ENCODE peak calls at places on chromosomes 12 and 14, in ten cellular contexts. D is T-helper 1 cell; T is activated naive CD4-positive, alpha-beta T cell treated with Interleukin-2 at 50 U/mL for 16 hours; Q is H9; Y is omental fat pad; P is lower leg skin; O is transverse colon; E is AG09319; W is left lung; M is stromal cell of bone marrow. X is an unnamed sample.

GRCh38 chr14:50027797-50028196 is 88.6 kb downstream of the VCPKMT start:
- DNase-seq in Q (no peak), W (no peak), E (no peak), T (no peak), P (no peak), Y (no peak), D (no peak), O (no peak), M (no peak), X (no peak)

GRCh38 chr14:100333311-100333710 is 10.2 kb downstream of the SLC25A47 start:
- DNase-seq in Q (no peak), O (no peak), P (no peak), E (no peak), Y (no peak), T (no peak), M (no peak), W (no peak), D (no peak), X (no peak)

GRCh38 chr14:83300454-83301064 is 1766.9 kb upstream of the SEL1L start:
- DNase-seq in D (no peak), O (no peak), P (no peak), M (no peak), E (no peak), Q (no peak), Y (no peak), T (no peak), W (no peak), X (no peak)

GRCh38 chr12:60106207-60106606 is 510.4 kb downstream of the SLC16A7 start:
- DNase-seq in W (no peak), E (no peak), T (no peak), Y (no peak), Q (no peak), P (no peak), D (no peak), M (peak), O (no peak), X (no peak)

GRCh38 chr12:101925935-101926334 is 48.6 kb downstream of the DRAM1 start:
- DNase-seq in M (no peak), P (no peak), W (no peak), D (no peak), Q (no peak), T (no peak), O (no peak), E (no peak), Y (no peak), X (no peak)

GRCh38 chr14:90510208-90510607 is 113.4 kb downstream of the CALM1 start:
- DNase-seq in E (no peak), O (peak), Y (no peak), W (peak), D (no peak), T (no peak), P (no peak), Q (peak), M (no peak), X (no peak)

GRCh38 chr12:3629082-3629830 is 123.7 kb downstream of the CRACR2A start:
- DNase-seq in E (no peak), O (no peak), T (no peak), Y (no peak), M (no peak), W (no peak), Q (no peak), D (no peak), P (peak), X (no peak)

GRCh38 chr12:7091171-7091570 is 1.1 kb downstream of the C1R start:
- DNase-seq in P (peak), E (no peak), M (no peak), T (no peak), W (no peak), D (no peak), O (no peak), Q (no peak), Y (no peak), X (no peak)

GRCh38 chr12:103877288-103877687 is 36.3 kb upstream of the NT5DC3 start:
- DNase-seq in Y (no peak), E (no peak), P (no peak), T (no peak), M (no peak), O (no peak), Q (no peak), D (no peak), W (no peak), X (no peak)

GRCh38 chr14:91897121-91897701 is 29.9 kb upstream of the TC2N start:
- DNase-seq in Y (no peak), O (peak), Q (no peak), P (no peak), D (no peak), T (no peak), E (peak), M (no peak), W (peak), X (no peak)

GRCh38 chr14:68786491-68787234 is 6.2 kb downstream of the ZFP36L1 start:
- DNase-seq in Y (no peak), Q (no peak), P (peak), T (no peak), W (peak), O (no peak), M (peak), D (no peak), E (no peak), X (no peak)

GRCh38 chr12:131242741-131243496 is 289.2 kb downstream of the ADGRD1 start:
- DNase-seq in T (no peak), O (no peak), P (no peak), Y (no peak), W (no peak), D (no peak), M (no peak), E (no peak), Q (peak), X (no peak)

GRCh38 chr14:93017341-93017797 is 94.4 kb downstream of the CHGA start:
- DNase-seq in M (no peak), E (no peak), W (no peak), D (no peak), P (no peak), T (no peak), O (no peak), Y (no peak), Q (no peak), X (no peak)

GRCh38 chr12:42957136-42957535 is 367.6 kb upstream of the PRICKLE1 start:
- DNase-seq in M (no peak), O (no peak), Y (no peak), Q (no peak), P (no peak), D (no peak), T (no peak), E (no peak), W (no peak), X (no peak)